ENCODE peak calls at places on chromosomes 1 and 21, in six cellular contexts. Z, O, W, A, B and X are unnamed samples.

GRCh38 chr1:31939484-31940329 is 1.5 kb upstream of the PTP4A2 start:
- DNase-seq in O (no peak), B (no peak), A (peak), Z (peak), W (peak), X (peak)

GRCh38 chr1:29245876-29246275 is 9.6 kb downstream of the PTPRU start:
- DNase-seq in A (no peak), O (no peak), W (no peak), B (no peak), Z (no peak), X (no peak)

GRCh38 chr1:192506741-192507155 is 68.8 kb upstream of the RGS1 start:
- DNase-seq in B (no peak), W (no peak), O (no peak), A (no peak), Z (peak), X (no peak)

GRCh38 chr1:12549460-12550349 is 68.3 kb downstream of the DHRS3 start:
- DNase-seq in B (no peak), W (peak), A (peak), O (peak), Z (peak), X (no peak)

GRCh38 chr1:42960693-42961559 is 2.3 kb upstream of the SLC2A1 start:
- DNase-seq in W (no peak), Z (no peak), B (no peak), A (no peak), O (no peak), X (no peak)

GRCh38 chr1:226779536-226779935 is 40.5 kb upstream of the ITPKB start:
- DNase-seq in B (no peak), A (no peak), O (no peak), Z (no peak), W (peak), X (no peak)

GRCh38 chr21:25506887-25507286 is 100.4 kb downstream of the MRPL39 start:
- DNase-seq in Z (peak), A (no peak), W (no peak), B (no peak), O (no peak), X (no peak)

GRCh38 chr1:116694524-116694923 is 27.0 kb upstream of the IGSF3 start:
- DNase-seq in A (no peak), W (no peak), O (no peak), B (no peak), Z (no peak), X (no peak)

GRCh38 chr21:25934130-25934529 is 199.4 kb downstream of the GABPA start:
- DNase-seq in W (no peak), A (no peak), O (no peak), Z (peak), B (no peak), X (no peak)

GRCh38 chr1:87113313-87113712 is 198.9 kb downstream of the HS2ST1 start:
- DNase-seq in B (no peak), A (peak), Z (peak), O (no peak), W (no peak), X (no peak)

GRCh38 chr1:87119741-87120140 is 205.3 kb downstream of the HS2ST1 start:
- DNase-seq in A (no peak), W (no peak), Z (no peak), B (no peak), O (no peak), X (no peak)

GRCh38 chr1:87117761-87118160 is 203.3 kb downstream of the HS2ST1 start:
- DNase-seq in W (no peak), B (no peak), O (no peak), A (no peak), Z (peak), X (no peak)

GRCh38 chr1:87111659-87112339 is 197.4 kb downstream of the HS2ST1 start:
- DNase-seq in B (no peak), Z (no peak), A (no peak), O (no peak), W (no peak), X (no peak)

DNA sequence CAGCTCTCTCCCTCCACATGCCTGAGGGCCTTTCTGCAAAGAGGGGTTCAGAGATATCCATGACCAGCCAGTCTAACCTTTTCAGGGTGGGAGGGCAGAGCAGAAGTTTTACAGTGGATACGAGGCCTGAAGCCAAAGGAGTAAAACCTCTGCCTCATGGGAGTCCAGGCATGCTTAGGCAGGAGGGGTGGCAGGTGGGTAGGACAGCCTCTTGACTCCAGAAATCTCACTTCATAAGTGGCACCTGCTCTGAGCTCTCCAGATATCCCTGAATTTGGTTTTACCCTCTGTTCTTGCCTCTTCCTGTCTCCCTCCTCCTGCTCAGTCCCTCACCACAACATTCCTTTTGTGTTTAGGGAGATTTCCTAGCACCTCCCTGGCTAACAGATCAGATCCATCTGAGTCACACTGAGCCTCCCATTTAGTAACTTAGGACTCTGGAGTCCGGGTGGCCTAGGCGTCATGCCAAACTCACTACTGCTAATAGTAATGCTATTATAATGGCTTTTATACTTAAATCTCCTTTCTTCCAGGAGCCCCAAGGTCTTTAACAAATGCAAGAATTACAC is 201.0 kb downstream of the HS2ST1 start:
- DNase-seq in W (no peak), A (no peak), Z (peak), O (no peak), B (no peak), X (no peak)
- H3K27ac ChIP-seq in W (no peak), A (no peak), Z (no peak), O (no peak), B (no peak), X (no peak)

GRCh38 chr21:43313939-43314405 is 113.0 kb downstream of the SIK1 start:
- DNase-seq in B (no peak), O (no peak), Z (no peak), W (no peak), A (no peak), X (no peak)
- TF ChIP-seq CTCF in B (no peak), O (no peak), Z (no peak), W (no peak), A (no peak), X (no peak)

DNA sequence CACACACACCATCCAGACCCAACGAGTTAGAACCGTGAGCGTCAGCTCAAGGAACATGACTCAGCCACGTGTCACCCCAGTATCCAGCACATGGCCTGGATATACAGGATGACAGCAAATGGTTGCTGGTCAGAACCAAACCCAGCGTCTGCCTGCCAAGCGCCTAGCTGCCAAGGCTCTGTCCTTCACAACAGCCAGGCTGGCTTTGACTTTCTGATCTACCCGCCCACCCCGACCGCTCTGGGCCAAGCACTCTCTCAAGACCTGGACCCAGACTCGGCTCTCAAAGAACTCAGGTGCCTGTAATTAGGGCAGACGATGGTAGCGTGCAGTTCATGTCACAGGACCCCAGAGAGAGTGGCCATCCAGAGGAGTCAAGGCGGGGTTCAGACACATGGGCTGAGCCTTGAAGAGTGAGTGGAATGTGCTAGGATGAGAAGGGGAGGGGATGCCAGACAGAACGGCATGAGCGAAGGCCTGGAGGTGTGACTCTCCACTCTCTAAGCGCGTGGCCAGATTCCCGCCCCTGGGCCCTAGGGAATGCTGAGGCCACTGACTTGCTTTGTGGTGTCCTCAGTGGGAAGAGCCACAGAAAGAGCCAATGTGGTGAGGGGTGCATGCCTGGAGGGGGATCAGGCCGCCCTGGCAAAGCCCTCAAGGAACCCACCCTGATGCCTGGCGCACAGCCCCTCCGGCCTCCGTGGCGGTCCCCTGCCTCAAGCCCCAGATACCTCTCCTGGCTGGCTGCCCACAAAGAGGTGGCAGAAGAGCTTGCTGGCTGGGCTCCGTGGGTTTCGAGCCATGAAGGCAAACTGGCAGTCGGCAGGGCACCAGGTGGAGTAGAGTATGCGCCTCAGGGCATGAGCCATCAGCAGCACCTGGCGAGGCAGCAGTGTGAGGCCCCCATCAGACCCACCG is 7.1 kb downstream of the SH2D5 start:
- DNase-seq in B (no peak), A (no peak), O (no peak), W (no peak), Z (peak), X (no peak)
- H3K27ac ChIP-seq in B (no peak), A (no peak), O (no peak), W (no peak), Z (no peak), X (no peak)

GRCh38 chr1:91440845-91441244 is 36.2 kb upstream of the HFM1 start:
- DNase-seq in Z (no peak), B (no peak), W (no peak), O (no peak), A (no peak), X (no peak)
- TF ChIP-seq CTCF in Z (no peak), B (no peak), W (no peak), O (no peak), A (no peak), X (no peak)

DNA sequence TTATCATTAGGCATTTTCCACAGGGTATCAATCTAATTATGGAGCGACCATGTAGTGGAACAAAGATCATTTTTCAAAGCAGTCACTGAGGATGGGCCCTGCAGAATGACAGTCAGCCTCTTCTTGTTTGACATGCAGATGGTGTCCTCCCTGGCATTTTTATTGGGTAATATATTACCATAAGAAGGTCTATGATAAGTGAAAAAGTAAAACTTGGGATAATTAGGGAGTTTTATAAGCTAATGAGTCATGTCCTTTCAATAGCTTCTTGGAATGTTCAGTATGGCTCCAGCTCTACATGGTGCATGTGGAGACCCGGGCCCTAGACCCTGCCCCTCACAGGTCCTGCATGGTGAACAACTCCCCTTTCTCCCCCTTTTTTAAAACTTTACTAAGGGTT is 232.2 kb upstream of the COA6 start:
- DNase-seq in O (no peak), W (no peak), B (no peak), Z (no peak), A (no peak), X (no peak)
- H3K27ac ChIP-seq in O (no peak), W (no peak), B (no peak), Z (peak), A (no peak), X (no peak)

GRCh38 chr21:45859041-45859761 is 122.4 kb upstream of the COL6A1 start:
- DNase-seq in Z (no peak), W (no peak), O (no peak), A (no peak), B (no peak), X (no peak)
- TF ChIP-seq CTCF in Z (no peak), W (no peak), O (no peak), A (no peak), B (no peak), X (no peak)

DNA sequence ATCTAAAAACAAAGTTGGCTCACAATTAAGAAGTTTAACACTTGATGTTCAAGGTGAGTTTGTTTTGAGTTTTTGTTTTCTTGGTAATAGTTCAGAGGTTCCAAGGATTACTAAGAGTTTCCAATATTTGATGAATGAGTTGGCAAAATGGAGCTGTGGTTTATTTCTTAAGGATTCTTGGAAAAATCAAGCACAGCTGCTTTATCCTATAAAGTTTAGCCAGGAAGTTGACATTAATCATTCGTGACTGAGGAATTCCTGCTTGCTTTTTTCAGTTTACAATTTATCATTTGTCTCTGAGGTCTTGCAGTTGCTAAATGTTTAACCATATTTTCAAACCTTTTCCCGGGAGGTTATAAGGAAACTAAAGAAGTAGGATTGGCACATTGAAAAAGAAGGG is 15.2 kb downstream of the VCAM1 start:
- DNase-seq in A (no peak), W (no peak), B (no peak), Z (peak), O (no peak), X (no peak)
- H3K27ac ChIP-seq in A (peak), W (peak), B (no peak), Z (peak), O (no peak), X (no peak)